ENCODE peak calls at places on chromosome 7, in eight cellular contexts. X is B cell, G is brain microvascular endothelial cell, Y is endothelial cell, L is HFF-Myc, S is type B pancreatic cell, E is GM06990, B is glutamatergic neuron. C is an unnamed sample.
A peak's percentile ranks its signal among the peaks of the same experiment; 100 is the strongest.

GRCh38 chr7:71770269-71770907 is 638.4 kb downstream of the GALNT17 start:
- DNase-seq in B (no peak), G (no peak), E (no peak), S (no peak), L (no peak), Y (no peak), X (no peak), C (no peak)

GRCh38 chr7:147678943-147679342 is 911.6 kb upstream of the C7orf33 start:
- DNase-seq in S (no peak), G (no peak), L (no peak), B (no peak), Y (no peak), X (no peak), E (no peak), C (no peak)

GRCh38 chr7:79452032-79452494 is 1.4 kb downstream of the MAGI2 start:
- DNase-seq in X (no peak), G (peak; percentile 71), S (peak; percentile 84), Y (peak; percentile 65), B (peak; percentile 57), E (no peak), L (peak; percentile 55), C (peak; percentile 15)

GRCh38 chr7:154574235-154574634 is 428.7 kb downstream of the PAXIP1 start:
- DNase-seq in X (no peak), G (no peak), Y (no peak), B (no peak), S (no peak), E (no peak), L (no peak), C (no peak)

GRCh38 chr7:81873559-81873958 is 103.7 kb upstream of the HGF start:
- DNase-seq in S (no peak), G (no peak), L (no peak), X (no peak), Y (no peak), E (peak; percentile 41), B (no peak), C (no peak)

GRCh38 chr7:104548861-104549260 is 220.5 kb downstream of the LHFPL3 start:
- DNase-seq in X (no peak), B (no peak), L (no peak), G (no peak), Y (no peak), S (no peak), E (no peak), C (no peak)

GRCh38 chr7:20651960-20652544 is 36.6 kb downstream of the ABCB5 start:
- DNase-seq in E (no peak), G (peak; percentile 20), B (no peak), X (no peak), L (no peak), S (no peak), Y (no peak), C (peak; percentile 24)

GRCh38 chr7:2655870-2656614 is 24.3 kb downstream of the TTYH3 start:
- DNase-seq in X (no peak), Y (no peak), B (no peak), E (no peak), S (no peak), L (no peak), G (no peak), C (no peak)

GRCh38 chr7:39709768-39710291 is 86.5 kb downstream of the RALA start:
- DNase-seq in Y (no peak), X (no peak), L (no peak), B (peak; percentile 52), G (peak; percentile 21), E (peak; percentile 9), S (no peak), C (peak; percentile 38)

GRCh38 chr7:112359086-112359485 is 91.2 kb upstream of the IFRD1 start:
- DNase-seq in B (no peak), E (no peak), S (no peak), L (no peak), X (no peak), Y (no peak), G (no peak), C (no peak)

GRCh38 chr7:48274662-48275061 is 103.4 kb downstream of the ABCA13 start:
- DNase-seq in S (no peak), B (no peak), G (peak; percentile 59), E (no peak), Y (no peak), L (no peak), X (no peak), C (no peak)

GRCh38 chr7:35430547-35431153 is 176.8 kb upstream of the TBX20 start:
- DNase-seq in E (no peak), G (no peak), Y (no peak), L (no peak), B (no peak), X (no peak), S (no peak), C (no peak)

GRCh38 chr7:24052572-24053223 is 231.3 kb upstream of the NPY start:
- DNase-seq in S (no peak), X (no peak), B (no peak), L (no peak), G (peak; percentile 0), E (no peak), Y (no peak), C (no peak)

DNA sequence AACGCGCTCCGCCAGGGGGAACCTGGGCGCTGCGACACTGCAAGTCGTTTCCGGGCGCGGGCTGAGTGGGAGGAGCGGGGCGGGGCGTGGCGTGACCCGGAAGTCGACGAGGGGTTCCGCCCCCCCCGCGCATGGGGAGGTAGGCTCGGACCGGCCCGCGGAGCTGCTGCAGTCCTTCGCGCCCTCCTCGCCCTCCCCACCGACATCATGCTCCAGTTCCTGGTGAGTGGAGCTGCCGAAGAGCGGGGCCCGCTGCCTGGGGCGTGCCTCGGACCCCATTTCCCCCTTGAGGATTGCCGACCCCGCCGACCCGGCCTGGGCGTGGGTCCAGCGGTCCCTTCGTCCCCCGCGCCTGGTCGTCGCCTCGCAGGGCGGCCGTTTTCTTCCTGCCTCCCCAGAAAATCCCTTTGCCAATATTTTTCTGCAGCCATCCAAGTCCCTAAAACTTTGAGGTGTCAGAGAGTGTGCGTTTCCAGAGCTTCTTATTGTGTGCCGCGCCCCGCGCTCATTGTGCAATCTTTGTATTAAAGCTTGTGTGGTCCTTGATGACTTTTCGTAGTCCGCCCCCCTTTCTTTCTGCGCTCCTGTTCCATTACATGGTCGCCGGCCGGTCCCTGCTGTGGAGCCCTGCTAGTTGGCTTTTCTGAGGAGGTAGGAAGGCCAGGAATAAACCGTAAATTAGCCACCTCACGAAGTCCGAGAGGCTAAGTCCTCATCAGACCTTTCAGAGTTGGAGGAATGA is at the start of gene STMP1:
- DNase-seq in L (peak; percentile 69), Y (peak; percentile 99), S (peak; percentile 99), X (peak; percentile 96), E (peak; percentile 98), G (peak; percentile 92), B (peak; percentile 100), C (peak; percentile 95)
- TF ChIP-seq CTCF in L (peak; percentile 49), Y (peak; percentile 85), S (peak; percentile 79), X (peak; percentile 75), E (peak; percentile 66), G (peak; percentile 69), B (peak; percentile 90), C (peak; percentile 70)

GRCh38 chr7:11247545-11247944 is 273.9 kb downstream of the PHF14 start:
- DNase-seq in E (no peak), X (no peak), L (no peak), B (no peak), Y (no peak), S (no peak), G (no peak), C (no peak)

GRCh38 chr7:11239311-11239710 is 265.6 kb downstream of the PHF14 start:
- DNase-seq in X (no peak), S (no peak), E (no peak), B (no peak), Y (no peak), L (no peak), G (no peak), C (no peak)

GRCh38 chr7:11243739-11244138 is 270.1 kb downstream of the PHF14 start:
- DNase-seq in E (no peak), L (no peak), X (no peak), B (no peak), Y (no peak), S (no peak), G (no peak), C (no peak)

DNA sequence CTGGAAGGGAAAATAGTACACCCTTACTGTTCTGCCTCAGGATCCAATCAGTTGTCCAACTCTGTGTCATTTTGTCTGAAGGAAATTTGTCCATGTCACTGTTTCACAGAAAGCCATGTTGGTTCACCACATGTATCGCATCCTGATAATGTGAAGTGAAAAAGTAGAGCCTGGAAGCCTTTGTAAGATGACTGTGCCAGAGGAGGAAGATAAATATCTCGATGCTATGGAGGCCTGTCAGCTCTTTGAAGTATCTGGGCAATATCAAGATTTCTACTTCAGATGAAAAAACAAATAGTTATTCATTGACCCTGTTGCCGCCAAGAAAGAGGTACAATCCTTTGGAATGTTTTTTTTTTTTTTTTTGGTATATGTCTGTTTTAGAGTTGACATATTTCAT is 270.5 kb downstream of the PHF14 start:
- DNase-seq in G (no peak), S (no peak), L (no peak), Y (no peak), E (no peak), B (no peak), X (no peak), C (no peak)
- TF ChIP-seq CTCF in G (no peak), S (no peak), L (no peak), Y (no peak), E (no peak), B (no peak), X (no peak), C (no peak)

DNA sequence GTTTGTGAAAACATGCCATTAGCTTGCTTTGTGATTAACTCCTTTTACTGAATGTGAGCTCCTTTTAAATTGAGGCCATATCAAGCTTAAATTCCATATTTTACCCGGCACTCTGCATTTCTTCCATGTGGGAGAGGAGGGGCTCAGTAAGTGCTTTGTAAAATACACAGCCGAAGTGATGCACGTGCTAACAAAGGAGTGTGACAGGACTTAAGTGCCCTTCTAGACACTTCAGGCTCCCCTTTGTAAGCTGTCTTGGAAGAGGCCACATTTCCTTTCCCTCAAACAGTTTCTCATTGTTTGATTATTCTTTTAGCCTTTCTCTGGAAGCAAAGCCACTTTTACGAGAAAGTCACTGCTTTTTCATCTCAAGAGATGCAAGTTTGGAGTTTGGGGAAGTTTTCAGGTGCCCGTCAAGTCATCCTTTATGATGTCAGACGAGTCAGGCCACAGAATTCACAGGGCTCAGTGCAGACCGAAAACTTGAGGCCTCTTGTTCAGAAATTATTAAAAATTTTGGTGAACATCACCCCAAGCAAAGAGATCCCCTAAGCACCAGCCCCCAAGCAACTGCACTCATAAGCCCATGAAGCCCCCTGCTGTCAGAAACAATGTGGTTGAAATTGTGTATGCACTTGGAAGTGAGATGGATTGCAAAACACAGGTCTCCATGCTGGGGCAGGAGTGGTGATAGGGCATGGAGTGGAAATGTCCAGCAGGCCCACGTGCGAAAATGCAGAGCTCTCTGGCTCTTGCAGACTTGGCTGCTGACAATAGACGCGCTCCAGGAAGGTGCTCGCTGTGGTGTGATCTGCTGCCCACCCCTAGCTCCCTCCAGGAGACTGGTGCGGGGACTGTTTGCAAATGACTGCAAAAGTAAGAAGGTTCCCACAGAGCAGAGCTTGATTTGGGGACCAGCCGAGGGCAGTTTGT is 11.5 kb downstream of the IKZF1 start:
- DNase-seq in E (no peak), Y (no peak), L (no peak), G (no peak), B (no peak), X (no peak), S (no peak), C (no peak)
- TF ChIP-seq CTCF in E (peak; percentile 12), Y (no peak), L (no peak), G (no peak), B (no peak), X (peak; percentile 22), S (peak; percentile 31), C (peak; percentile 11)

DNA sequence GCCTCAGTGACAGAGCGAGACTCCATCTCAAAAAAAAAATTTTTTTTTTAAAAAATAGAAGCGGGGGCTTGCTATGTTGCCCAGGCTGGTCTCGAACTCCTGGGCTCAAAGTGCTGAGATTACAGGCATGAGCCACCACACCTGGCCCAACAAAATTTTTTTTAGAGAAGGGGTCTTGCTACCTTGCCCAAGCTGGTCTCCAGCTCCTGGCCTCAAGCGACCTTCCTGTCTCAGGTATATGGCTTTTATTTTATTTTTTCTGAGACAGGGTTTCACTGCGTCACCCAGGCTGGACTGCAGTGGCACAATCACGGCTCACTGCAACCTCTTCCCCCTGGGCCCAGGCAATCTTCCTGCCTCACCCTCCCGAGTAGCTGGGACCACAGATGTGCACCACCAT is 1.6 kb upstream of the ABHD11 start:
- DNase-seq in X (no peak), G (no peak), Y (no peak), E (no peak), B (no peak), S (no peak), L (no peak), C (no peak)
- TF ChIP-seq CTCF in X (no peak), G (no peak), Y (no peak), E (no peak), B (no peak), S (no peak), L (no peak), C (no peak)